ENCODE peak calls at places on chromosome 13, in eight cellular contexts. Z, T, B, U, D, C, G and M are unnamed samples.

GRCh38 chr13:66794340-66795031 is 435.6 kb downstream of the PCDH9 start:
- DNase-seq in C (no peak), U (no peak), Z (no peak), D (no peak), G (no peak), T (no peak), B (no peak), M (no peak)

GRCh38 chr13:97856001-97856675 is 97.3 kb upstream of the IPO5 start:
- DNase-seq in T (no peak), G (peak; percentile 45), C (peak; percentile 22), U (peak; percentile 72), D (peak; percentile 81), Z (peak; percentile 35), B (peak; percentile 21), M (peak; percentile 15)

GRCh38 chr13:40485611-40486517 is 180.6 kb downstream of the FOXO1 start:
- DNase-seq in U (no peak), T (peak; percentile 79), G (no peak), C (no peak), Z (no peak), D (no peak), B (no peak), M (no peak)

GRCh38 chr13:48842316-48842715 is 133.4 kb upstream of the FNDC3A start:
- DNase-seq in U (no peak), G (no peak), C (no peak), D (no peak), T (no peak), B (no peak), Z (no peak), M (no peak)

GRCh38 chr13:95115525-95115924 is 185.7 kb downstream of the ABCC4 start:
- DNase-seq in Z (no peak), B (peak; percentile 61), D (no peak), U (no peak), C (no peak), T (no peak), G (no peak), M (no peak)

GRCh38 chr13:20160346-20161274 is at the start of gene GJA3:
- DNase-seq in Z (no peak), C (no peak), D (no peak), T (peak; percentile 77), B (peak; percentile 70), G (peak; percentile 77), U (peak; percentile 29), M (no peak)

GRCh38 chr13:88066847-88067246 is 395.7 kb downstream of the SLITRK5 start:
- DNase-seq in Z (no peak), T (no peak), D (no peak), C (no peak), G (no peak), B (no peak), U (no peak), M (no peak)

GRCh38 chr13:102940143-102940542 is 94.3 kb downstream of the ERCC5 start:
- DNase-seq in G (peak; percentile 73), T (no peak), Z (no peak), C (peak; percentile 26), B (no peak), D (no peak), U (no peak), M (no peak)

GRCh38 chr13:27035892-27036235 is 135.7 kb downstream of the USP12 start:
- DNase-seq in Z (no peak), T (no peak), C (no peak), U (no peak), D (peak; percentile 47), B (no peak), G (no peak), M (no peak)

GRCh38 chr13:69959041-69959440 is 148.6 kb upstream of the ATXN8OS start:
- DNase-seq in T (no peak), C (no peak), B (no peak), D (no peak), U (no peak), Z (no peak), G (no peak), M (no peak)

GRCh38 chr13:27679396-27679795 is 57.7 kb downstream of the POLR1D start:
- DNase-seq in B (no peak), U (no peak), G (no peak), Z (no peak), D (no peak), C (no peak), T (no peak), M (no peak)

GRCh38 chr13:44378277-44378676 is 4.7 kb downstream of the SERP2 start:
- DNase-seq in T (no peak), C (no peak), G (no peak), Z (no peak), B (no peak), D (no peak), U (no peak), M (no peak)

GRCh38 chr13:31161583-31162150 is at the start of gene HSPH1:
- DNase-seq in D (peak; percentile 99), G (peak; percentile 98), C (peak; percentile 99), T (peak; percentile 98), U (peak; percentile 97), B (peak; percentile 99), Z (peak; percentile 99), M (peak; percentile 97)

GRCh38 chr13:39451301-39451700 is 151.7 kb downstream of the LHFPL6 start:
- DNase-seq in B (peak; percentile 12), C (no peak), T (no peak), G (no peak), U (peak; percentile 33), Z (peak; percentile 33), D (no peak), M (no peak)

DNA sequence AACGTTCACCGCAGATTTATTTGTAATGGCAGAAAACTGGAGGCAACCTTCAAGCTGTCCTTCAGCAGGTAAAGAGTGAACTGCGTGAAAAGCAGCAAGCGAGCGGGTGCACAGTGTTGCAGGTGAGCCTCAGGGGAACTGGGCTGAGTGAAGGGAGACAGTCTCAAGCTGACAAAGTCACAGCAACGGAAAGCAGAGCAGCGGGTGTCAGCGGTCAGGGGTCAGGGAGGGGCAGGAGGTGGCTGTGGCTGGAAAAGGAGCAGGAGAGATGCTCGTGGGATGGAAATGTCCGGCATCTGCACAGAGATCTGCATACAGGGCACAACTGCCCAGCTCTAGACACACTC is 8.5 kb upstream of the RASA3 start:
- DNase-seq in U (no peak), T (peak; percentile 77), D (no peak), B (no peak), G (no peak), Z (no peak), C (no peak), M (no peak)
- H3K4me1 ChIP-seq in U (no peaks in the 10 kb centered on the region), T (peaks cover 59% of the 10 kb centered on the region), D (peaks cover 29% of the 10 kb centered on the region), B (no peaks in the 10 kb centered on the region), G (no peaks in the 10 kb centered on the region), Z (no peaks in the 10 kb centered on the region), C (peaks cover 3% of the 10 kb centered on the region), M (no peaks in the 10 kb centered on the region)

DNA sequence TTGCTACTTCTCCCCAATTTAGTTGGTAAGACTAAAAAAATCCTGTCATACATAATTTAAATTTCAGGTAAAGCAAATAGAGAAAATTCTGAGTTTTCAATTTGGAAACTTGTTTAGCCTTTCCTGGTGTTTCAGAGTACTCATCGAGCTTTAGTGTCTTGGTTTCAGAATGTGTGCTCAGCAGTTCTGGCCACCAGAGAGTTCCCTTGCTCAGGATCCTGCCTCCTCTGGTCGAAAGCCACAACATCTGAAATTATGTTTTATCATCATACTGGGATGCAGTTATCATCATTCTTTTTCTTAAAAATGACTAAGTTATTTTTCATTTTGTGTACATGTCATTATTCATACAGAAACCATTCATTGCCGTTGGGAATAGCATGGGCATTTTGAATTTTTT is 263.2 kb upstream of the SPRY2 start:
- DNase-seq in Z (no peak), D (no peak), B (no peak), C (no peak), T (no peak), U (no peak), G (peak; percentile 8), M (peak; percentile 40)
- TF ChIP-seq CTCF in Z (no peak), D (no peak), B (no peak), C (no peak), T (no peak), U (no peak), G (peak; percentile 26), M (no peak)

DNA sequence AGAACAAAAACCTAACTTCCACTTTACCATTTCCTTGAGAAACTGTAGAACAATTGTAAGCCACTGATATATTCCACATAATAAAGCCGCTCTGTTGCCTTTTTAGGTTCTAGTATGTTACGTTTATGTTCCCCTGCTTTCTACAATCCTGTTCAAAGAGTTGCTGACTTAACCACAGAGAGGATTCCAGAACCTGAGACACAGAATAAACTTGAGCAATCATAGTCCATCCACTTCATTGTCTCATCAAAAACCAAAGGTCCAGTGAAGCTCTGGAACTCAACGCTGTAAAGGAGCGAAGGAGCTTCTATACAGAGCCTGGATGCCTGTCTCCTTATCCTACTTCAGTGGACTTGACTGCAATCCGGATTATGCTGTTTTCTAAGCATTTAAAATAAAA is 4.6 kb downstream of the STARD13 start:
- DNase-seq in G (no peak), C (no peak), D (no peak), U (no peak), T (no peak), B (no peak), Z (no peak), M (no peak)
- H3K4me1 ChIP-seq in G (peaks cover 14% of the 10 kb centered on the region), C (no peaks in the 10 kb centered on the region), D (peaks cover 82% of the 10 kb centered on the region), U (peaks cover 20% of the 10 kb centered on the region), T (peaks cover 3% of the 10 kb centered on the region), B (peaks cover 30% of the 10 kb centered on the region), Z (peaks cover 24% of the 10 kb centered on the region), M (peaks cover 71% of the 10 kb centered on the region)

DNA sequence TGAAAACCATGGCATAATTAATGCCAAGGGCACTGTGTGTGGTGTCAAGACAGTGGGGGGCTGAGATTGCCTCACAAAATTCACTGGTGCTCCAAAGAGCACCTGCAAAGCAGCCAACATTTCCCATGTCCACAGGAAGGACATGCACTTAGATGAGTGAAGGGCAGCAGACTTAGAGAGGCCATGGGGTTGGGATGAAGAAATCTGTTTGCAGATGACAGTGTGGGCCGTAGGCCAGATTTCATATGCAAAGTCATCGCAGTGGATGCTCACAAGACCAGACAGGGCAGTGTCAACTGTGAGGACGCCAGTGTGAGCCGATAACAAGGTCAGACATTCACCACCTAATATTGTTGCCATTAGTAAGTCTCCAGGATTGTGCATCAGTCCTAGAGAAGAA is 773.4 kb downstream of the EFNB2 start:
- DNase-seq in T (no peak), B (no peak), G (no peak), C (no peak), D (no peak), Z (no peak), U (no peak), M (no peak)
- TF ChIP-seq CTCF in T (no peak), B (no peak), G (no peak), C (no peak), D (no peak), Z (no peak), U (no peak), M (no peak)

DNA sequence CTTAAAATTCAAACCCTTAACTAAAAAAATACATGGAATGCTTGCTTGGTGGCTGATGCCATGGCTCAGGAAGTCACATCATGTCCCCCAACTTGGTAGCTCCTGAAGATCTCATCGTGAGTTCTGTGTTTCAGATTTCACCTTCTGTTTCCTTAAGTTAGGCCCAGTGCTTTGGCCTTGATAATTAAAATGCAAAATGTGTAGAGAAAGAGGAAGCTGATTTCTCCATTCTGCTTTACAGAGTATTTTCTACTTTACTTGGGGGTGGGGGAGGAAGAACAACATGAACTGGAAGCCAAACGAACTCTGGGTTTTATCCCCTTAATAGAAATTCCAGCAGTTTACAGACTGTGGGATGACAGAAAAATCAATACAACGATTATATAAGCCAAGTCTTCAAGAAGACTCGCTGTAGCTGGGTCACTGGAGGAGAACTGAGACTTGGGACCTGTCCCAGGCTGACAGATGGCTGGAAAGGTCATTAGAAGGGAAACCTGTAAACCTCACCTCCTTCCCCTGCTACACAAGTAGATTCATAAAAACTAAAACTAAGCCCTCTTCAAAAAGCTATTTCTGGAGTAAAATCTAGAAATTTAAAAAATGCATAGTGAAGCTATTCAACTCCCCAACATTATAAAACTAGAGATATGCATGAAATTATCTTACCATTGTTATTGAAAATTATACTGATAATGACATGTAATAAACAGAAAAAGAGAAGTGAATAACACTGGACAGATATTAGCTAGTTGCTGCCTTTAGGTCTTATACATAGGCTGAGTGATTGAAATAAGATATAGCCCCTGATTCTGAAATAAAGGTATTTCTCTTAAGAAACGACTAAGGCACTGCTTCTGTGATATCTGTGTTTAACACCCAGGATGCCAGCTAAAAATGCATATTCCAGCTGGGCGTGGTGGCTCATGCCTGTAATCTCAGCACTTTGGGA is 22.1 kb upstream of the GGACT start:
- DNase-seq in C (no peak), U (no peak), G (no peak), Z (no peak), B (no peak), D (no peak), T (no peak), M (no peak)
- H3K4me1 ChIP-seq in C (no peaks in the 10 kb centered on the region), U (no peaks in the 10 kb centered on the region), G (no peaks in the 10 kb centered on the region), Z (no peaks in the 10 kb centered on the region), B (no peaks in the 10 kb centered on the region), D (peaks cover 6% of the 10 kb centered on the region), T (no peaks in the 10 kb centered on the region), M (peaks cover 3% of the 10 kb centered on the region)